ENCODE peak calls at places on chromosomes 11 and 22, in seven cellular contexts. J is stomach, F is heart right ventricle, X is Calu3, U is GM10248, I is heart left ventricle, P is uterus. V is an unnamed sample.
A peak's percentile ranks its signal among the peaks of the same experiment; 100 is the strongest.

GRCh38 chr11:66087148-66087908 is 17.3 kb downstream of the PACS1 start:
- DNase-seq in J (no peak), F (no peak), X (no peak), U (no peak), I (no peak), P (no peak), V (no peak)

GRCh38 chr11:27201454-27202302 is 161.1 kb downstream of the BBOX1 start:
- DNase-seq in J (peak; percentile 93), F (peak; percentile 64), X (peak; percentile 88), U (no peak), I (peak; percentile 70), P (peak; percentile 81), V (peak; percentile 87)

GRCh38 chr11:89477175-89477574 is 14.0 kb downstream of the NOX4 start:
- DNase-seq in J (peak; percentile 56), F (no peak), X (peak; percentile 8), U (no peak), I (no peak), P (no peak), V (no peak)

GRCh38 chr22:31155425-31155824 is 4.6 kb upstream of the RNF185 start:
- DNase-seq in J (no peak), F (no peak), X (no peak), U (no peak), I (no peak), P (no peak), V (no peak)

GRCh38 chr22:37986371-37986770 is 2.0 kb upstream of the SOX10 start:
- DNase-seq in J (no peak), F (no peak), X (no peak), U (no peak), I (no peak), P (no peak), V (no peak)

GRCh38 chr11:69647349-69647748 is 6.4 kb downstream of the CCND1 start:
- DNase-seq in J (no peak), F (no peak), X (no peak), U (no peak), I (peak; percentile 51), P (no peak), V (no peak)

GRCh38 chr22:36021649-36022048 is 7.0 kb downstream of the RBFOX2 start:
- DNase-seq in J (no peak), F (no peak), X (no peak), U (no peak), I (no peak), P (no peak), V (no peak)

GRCh38 chr11:118609380-118610219 is 2.2 kb downstream of the PHLDB1 start:
- DNase-seq in J (peak; percentile 29), F (peak; percentile 38), X (no peak), U (no peak), I (no peak), P (peak; percentile 30), V (no peak)

GRCh38 chr22:48888466-48889208 is 939.0 kb downstream of the BRD1 start:
- DNase-seq in J (no peak), F (no peak), X (no peak), U (no peak), I (no peak), P (no peak), V (peak; percentile 19)

GRCh38 chr22:42820075-42820763 is 36.9 kb downstream of the ARFGAP3 start:
- DNase-seq in J (no peak), F (no peak), X (no peak), U (no peak), I (no peak), P (no peak), V (no peak)

GRCh38 chr11:63880031-63880841 is 36.7 kb downstream of the RCOR2 start:
- DNase-seq in J (no peak), F (no peak), X (no peak), U (no peak), I (no peak), P (no peak), V (no peak)

GRCh38 chr11:120712862-120713770 is 201.6 kb downstream of the GRIK4 start:
- DNase-seq in J (no peak), F (no peak), X (no peak), U (no peak), I (no peak), P (no peak), V (no peak)

GRCh38 chr22:46364341-46365165 is 29.0 kb downstream of the TRMU start:
- DNase-seq in J (no peak), F (no peak), X (no peak), U (no peak), I (peak; percentile 55), P (no peak), V (no peak)

GRCh38 chr11:6443269-6444003 is 2.6 kb upstream of the HPX start:
- DNase-seq in J (peak; percentile 63), F (peak; percentile 40), X (peak; percentile 61), U (peak; percentile 75), I (peak; percentile 70), P (peak; percentile 52), V (peak; percentile 54)

GRCh38 chr22:46568102-46568809 is 30.8 kb upstream of the CELSR1 start:
- DNase-seq in J (no peak), F (no peak), X (no peak), U (no peak), I (peak; percentile 16), P (no peak), V (no peak)

GRCh38 chr11:71206186-71206585 is 46.2 kb downstream of the SHANK2 start:
- DNase-seq in J (peak; percentile 54), F (no peak), X (no peak), U (no peak), I (no peak), P (no peak), V (no peak)

GRCh38 chr11:11395126-11395525 is 42.1 kb upstream of the CSNK2A3 start:
- DNase-seq in J (no peak), F (no peak), X (no peak), U (no peak), I (no peak), P (no peak), V (no peak)

GRCh38 chr22:25028841-25029141 is 76.3 kb downstream of the KIAA1671 start:
- DNase-seq in J (no peak), F (no peak), X (no peak), U (no peak), I (no peak), P (no peak), V (no peak)

GRCh38 chr22:25027052-25027525 is 74.6 kb downstream of the KIAA1671 start:
- DNase-seq in J (no peak), F (no peak), X (no peak), U (no peak), I (no peak), P (no peak), V (no peak)

GRCh38 chr22:25029181-25029580 is 76.7 kb downstream of the KIAA1671 start:
- DNase-seq in J (no peak), F (no peak), X (no peak), U (no peak), I (no peak), P (no peak), V (no peak)

GRCh38 chr22:25027552-25027951 is 75.0 kb downstream of the KIAA1671 start:
- DNase-seq in J (no peak), F (no peak), X (no peak), U (no peak), I (no peak), P (no peak), V (no peak)

DNA sequence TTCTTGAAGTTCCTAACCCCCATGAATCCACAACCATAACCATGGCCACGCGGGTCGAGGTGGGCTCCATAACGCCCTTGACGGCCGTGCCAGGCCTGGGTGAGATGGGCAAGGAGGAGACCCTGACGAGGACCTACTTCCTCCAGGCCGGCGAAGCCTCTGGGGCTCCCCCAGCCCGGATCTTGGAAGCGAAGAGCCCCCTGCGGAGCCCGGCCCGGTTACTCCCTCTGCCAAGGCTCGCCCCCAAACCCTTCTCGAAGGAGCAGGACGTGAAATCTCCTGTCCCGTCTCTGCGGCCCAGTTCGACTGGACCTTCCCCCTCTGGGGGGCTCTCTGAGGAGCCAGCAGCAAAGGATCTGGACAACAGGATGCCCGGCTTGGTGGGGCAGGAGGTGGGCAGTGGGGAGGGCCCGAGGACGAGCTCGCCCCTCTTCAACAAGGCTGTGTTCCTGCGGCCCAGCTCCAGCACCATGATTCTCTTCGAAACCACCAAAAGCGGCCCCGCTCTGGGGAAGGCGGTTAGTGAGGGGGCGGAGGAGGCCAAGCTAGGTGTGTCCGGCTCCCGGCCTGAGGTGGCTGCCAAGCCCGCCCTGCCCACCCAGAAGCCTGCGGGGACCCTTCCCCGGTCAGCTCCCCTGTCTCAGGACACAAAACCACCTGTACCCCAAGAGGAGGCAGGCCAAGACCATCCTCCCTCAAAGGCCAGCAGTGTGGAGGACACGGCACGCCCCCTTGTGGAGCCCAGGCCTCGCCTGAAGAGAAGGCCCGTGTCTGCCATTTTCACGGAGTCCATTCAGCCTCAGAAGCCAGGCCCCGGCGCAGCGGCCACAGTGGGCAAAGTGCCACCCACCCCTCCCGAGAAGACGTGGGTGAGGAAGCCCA is 75.7 kb downstream of the KIAA1671 start:
- DNase-seq in J (no peak), F (peak; percentile 46), X (peak; percentile 38), U (no peak), I (no peak), P (no peak), V (peak; percentile 45)
- TF ChIP-seq CTCF in J (no peak), F (peak; percentile 60), X (no peak), U (peak; percentile 41), I (peak; percentile 47), P (no peak), V (no peak)

GRCh38 chr11:56624661-56625110 is 10.0 kb upstream of the OR5M1 start:
- DNase-seq in J (no peak), F (no peak), X (peak; percentile 51), U (no peak), I (no peak), P (no peak), V (no peak)
- TF ChIP-seq CTCF in J (no peak), F (peak; percentile 50), X (peak; percentile 45), U (no peak), I (peak; percentile 22), P (no peak), V (peak; percentile 35)

GRCh38 chr11:131591051-131591461 is 220.6 kb downstream of the NTM start:
- DNase-seq in J (no peak), F (no peak), X (no peak), U (no peak), I (no peak), P (no peak), V (no peak)
- TF ChIP-seq CTCF in J (no peak), F (no peak), X (no peak), U (no peak), I (no peak), P (no peak), V (no peak)

GRCh38 chr22:39185601-39186012 is 33.1 kb upstream of the CBX7 start:
- DNase-seq in J (no peak), F (peak; percentile 76), X (no peak), U (no peak), I (peak; percentile 87), P (no peak), V (no peak)
- TF ChIP-seq CTCF in J (no peak), F (peak; percentile 68), X (peak; percentile 10), U (no peak), I (peak; percentile 44), P (peak; percentile 9), V (no peak)

DNA sequence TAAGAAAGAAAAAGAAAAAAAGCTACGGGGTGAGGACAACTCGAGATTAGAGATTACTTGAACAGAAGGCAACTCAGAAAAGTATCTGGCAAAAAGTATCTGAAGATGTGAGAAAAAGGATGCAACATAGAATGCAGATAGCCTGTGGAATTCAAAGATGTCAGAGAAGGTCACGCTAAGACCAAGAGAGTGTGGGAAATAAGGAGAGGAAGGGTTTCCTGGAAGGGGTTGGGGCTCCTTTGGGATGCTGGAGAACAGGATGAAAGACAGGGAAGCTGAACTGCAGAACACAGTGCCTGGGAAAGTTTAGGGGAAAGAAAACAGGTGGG is 1.2 kb downstream of the GUCY1A2 start:
- DNase-seq in J (no peak), F (peak; percentile 37), X (no peak), U (no peak), I (no peak), P (no peak), V (no peak)
- TF ChIP-seq CTCF in J (no peak), F (no peak), X (no peak), U (no peak), I (no peak), P (no peak), V (no peak)

V was measured in mesothelial cell of epicardium.